ENCODE peak calls at places on chromosome 1, in five cellular contexts. L, Q, J, U and N are unnamed samples.

GRCh38 chr1:226104671-226105121 is 42.2 kb downstream of the H3-3A start:
- DNase-seq in L (no peak), Q (no peak), J (no peak), U (no peak), N (no peak)

GRCh38 chr1:19976317-19977003 is 3.0 kb downstream of the PLA2G2A start:
- DNase-seq in L (no peak), Q (no peak), J (no peak), U (no peak), N (no peak)

GRCh38 chr1:89761901-89762300 is 58.9 kb upstream of the LRRC8D start:
- DNase-seq in L (no peak), Q (no peak), J (no peak), U (no peak), N (no peak)

GRCh38 chr1:225396357-225396756 is 31.5 kb downstream of the LBR start:
- DNase-seq in L (no peak), Q (no peak), J (no peak), U (no peak), N (no peak)

GRCh38 chr1:87170151-87170550 is 158.5 kb upstream of the LMO4 start:
- DNase-seq in L (no peak), Q (no peak), J (no peak), U (peak), N (no peak)

GRCh38 chr1:197467881-197468280 is 199.8 kb downstream of the CRB1 start:
- DNase-seq in L (no peak), Q (no peak), J (no peak), U (peak), N (no peak)

GRCh38 chr1:49297783-49298182 is 521.1 kb upstream of the BEND5 start:
- DNase-seq in L (no peak), Q (no peak), J (no peak), U (no peak), N (no peak)

GRCh38 chr1:14686701-14687100 is 88.2 kb downstream of the KAZN start:
- DNase-seq in L (no peak), Q (no peak), J (no peak), U (no peak), N (no peak)

GRCh38 chr1:180571832-180572636 is 13.3 kb downstream of the OVAAL start:
- DNase-seq in L (no peak), Q (no peak), J (peak), U (no peak), N (no peak)

GRCh38 chr1:61588736-61589381 is 136.1 kb downstream of the TM2D1 start:
- DNase-seq in L (peak), Q (no peak), J (peak), U (peak), N (no peak)

DNA sequence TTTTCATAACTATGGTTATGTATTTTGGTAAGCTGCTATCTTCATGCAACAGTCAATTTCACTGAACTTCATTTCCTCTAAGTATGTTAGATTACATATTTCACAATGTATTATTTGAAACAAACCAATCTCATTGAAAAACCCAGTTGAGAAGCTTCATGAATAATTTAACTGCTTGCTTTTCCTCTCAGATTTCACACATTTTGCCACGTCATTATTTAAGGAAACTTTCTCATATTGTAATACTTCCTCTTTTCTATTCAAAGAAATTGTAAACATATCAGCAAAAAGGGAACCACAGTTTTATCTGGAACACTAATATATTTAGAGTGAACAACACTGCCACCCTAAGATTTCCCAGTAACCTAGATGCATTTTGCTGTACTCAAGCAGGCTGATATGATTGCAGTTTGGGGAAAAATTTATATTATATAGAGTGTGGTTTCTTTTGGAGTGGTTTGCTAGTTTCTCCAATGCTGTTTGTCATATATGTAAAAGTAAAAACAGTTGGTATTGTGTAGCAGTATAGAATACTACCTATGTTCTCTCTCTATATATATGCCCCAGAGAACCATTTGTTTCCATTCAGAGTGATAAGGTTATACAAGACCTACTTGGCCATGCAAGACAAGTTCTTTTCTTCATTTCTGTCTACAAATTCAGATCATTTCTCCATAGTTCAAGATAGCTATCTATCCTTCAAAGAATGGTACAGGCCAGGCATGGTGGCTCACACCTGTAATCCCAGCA is 28.4 kb upstream of the AHCTF1 start:
- DNase-seq in L (no peak), Q (no peak), J (peak), U (peak), N (no peak)
- TF ChIP-seq CTCF in L (no peak), Q (peak), J (peak), U (no peak), N (no peak)

GRCh38 chr1:223244366-223245103 is 101.5 kb upstream of the TLR5 start:
- DNase-seq in L (no peak), Q (no peak), J (peak), U (peak), N (no peak)
- TF ChIP-seq CTCF in L (no peak), Q (no peak), J (peak), U (peak), N (peak)

GRCh38 chr1:170927955-170928850 is 7.1 kb upstream of the MROH9 start:
- DNase-seq in L (no peak), Q (no peak), J (no peak), U (peak), N (no peak)
- TF ChIP-seq CTCF in L (no peak), Q (no peak), J (no peak), U (peak), N (peak)

DNA sequence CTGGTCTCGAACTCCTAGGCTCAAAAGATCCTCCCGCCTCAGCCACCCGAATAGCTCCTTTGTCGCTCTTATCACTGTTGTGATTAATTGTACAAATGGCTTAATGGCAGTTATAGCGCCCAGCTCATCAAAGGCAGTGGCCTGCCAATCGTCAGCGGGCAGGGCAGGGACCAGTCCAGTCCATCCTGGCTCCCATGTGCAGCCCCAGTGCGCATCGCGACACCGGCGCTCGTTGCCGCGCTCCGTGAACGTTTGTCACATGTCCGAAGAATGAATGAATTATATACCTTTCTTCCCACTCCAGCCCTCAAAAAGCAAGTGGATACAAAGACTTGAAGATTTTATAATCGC is 18.4 kb downstream of the MTX1 start:
- DNase-seq in L (peak), Q (no peak), J (peak), U (peak), N (no peak)
- TF ChIP-seq CTCF in L (no peak), Q (no peak), J (no peak), U (no peak), N (no peak)

GRCh38 chr1:234322979-234323378 is 50.3 kb upstream of the COA6 start:
- DNase-seq in L (peak), Q (no peak), J (peak), U (peak), N (no peak)
- TF ChIP-seq CTCF in L (peak), Q (no peak), J (peak), U (peak), N (peak)

GRCh38 chr1:176157995-176158394 is 49.1 kb downstream of the COP1 start:
- DNase-seq in L (no peak), Q (no peak), J (no peak), U (peak), N (no peak)
- TF ChIP-seq CTCF in L (no peak), Q (no peak), J (no peak), U (no peak), N (no peak)

GRCh38 chr1:113074237-113074636 is 1.2 kb downstream of the LRIG2 start:
- DNase-seq in L (no peak), Q (no peak), J (no peak), U (peak), N (no peak)

GRCh38 chr1:113072141-113072756 is 749 bp upstream of the LRIG2 start:
- DNase-seq in L (no peak), Q (no peak), J (no peak), U (no peak), N (no peak)

GRCh38 chr1:113072757-113073456 is at the start of gene LRIG2:
- DNase-seq in L (peak), Q (peak), J (peak), U (peak), N (peak)

GRCh38 chr1:113073457-113073950 is 506 bp downstream of the LRIG2 start:
- DNase-seq in L (no peak), Q (no peak), J (peak), U (peak), N (peak)
- TF ChIP-seq CTCF in L (no peak), Q (no peak), J (peak), U (peak), N (peak)

GRCh38 chr1:45685308-45686080 is 839 bp downstream of the GPBP1L1 start:
- DNase-seq in L (no peak), Q (no peak), J (peak), U (no peak), N (no peak)
- TF ChIP-seq CTCF in L (no peak), Q (no peak), J (no peak), U (no peak), N (no peak)